ENCODE peak calls at places on chromosomes 13 and 19, in four cellular contexts. S is IMR-90, M is mesendoderm, J is H1. Q is an unnamed sample.

GRCh38 chr19:41304706-41305483 is 5.1 kb upstream of the CCDC97 start:
- DNase-seq in S (no peak), J (no peak), M (no peak), Q (no peak)

GRCh38 chr19:38880076-38880881 is 2.2 kb upstream of the RINL start:
- DNase-seq in M (no peak), S (no peak), J (no peak), Q (no peak)

GRCh38 chr19:18300930-18301717 is 19.7 kb upstream of the JUND start:
- DNase-seq in M (no peak), S (peak), J (no peak), Q (no peak)

GRCh38 chr19:7701654-7702457 is at the start of gene FCER2:
- DNase-seq in M (no peak), J (no peak), S (no peak), Q (no peak)

GRCh38 chr19:1275976-1276619 is 768 bp downstream of the FAM174C start:
- DNase-seq in S (no peak), J (no peak), M (no peak), Q (no peak)

GRCh38 chr19:8506402-8506957 is 4.0 kb upstream of the PRAM1 start:
- DNase-seq in S (no peak), M (peak), J (no peak), Q (peak)

GRCh38 chr19:2848625-2849024 is 7.3 kb downstream of the ZNF555 start:
- DNase-seq in S (peak), J (no peak), M (no peak), Q (no peak)

GRCh38 chr13:35920816-35921215 is 210.4 kb downstream of the DCLK1 start:
- DNase-seq in S (no peak), M (peak), J (no peak), Q (no peak)

GRCh38 chr19:3479819-3480215 is 508 bp downstream of the SMIM24 start:
- DNase-seq in M (peak), S (no peak), J (peak), Q (peak)

GRCh38 chr19:34269968-34270621 is 15.7 kb downstream of the GARRE1 start:
- DNase-seq in J (no peak), S (peak), M (peak), Q (peak)

GRCh38 chr19:57290970-57291369 is 10.7 kb downstream of the ZNF460 start:
- DNase-seq in J (no peak), S (no peak), M (no peak), Q (no peak)

GRCh38 chr19:4208385-4209094 is 20.8 kb upstream of the EBI3 start:
- DNase-seq in M (peak), J (peak), S (peak), Q (peak)

GRCh38 chr13:28173793-28174192 is 35.4 kb downstream of the PAN3 start:
- DNase-seq in J (no peak), S (no peak), M (no peak), Q (no peak)

GRCh38 chr19:5063873-5064645 is 95.1 kb downstream of the KDM4B start:
- DNase-seq in J (no peak), S (no peak), M (no peak), Q (no peak)

GRCh38 chr13:94416454-94417080 is 62.9 kb downstream of the DCT start:
- DNase-seq in M (peak), J (peak), S (peak), Q (peak)

GRCh38 chr13:110444226-110444653 is 117.3 kb downstream of the RAB20 start:
- DNase-seq in S (peak), M (no peak), J (no peak), Q (no peak)

GRCh38 chr13:99367663-99368448 is 60.7 kb upstream of the GPR183 start:
- DNase-seq in S (no peak), M (peak), J (peak), Q (no peak)

GRCh38 chr19:49585023-49585422 is 3.9 kb downstream of the PRRG2 start:
- DNase-seq in M (peak), J (peak), S (no peak), Q (peak)

GRCh38 chr19:17109962-17110598 is 34.5 kb downstream of the MYO9B start:
- DNase-seq in J (no peak), M (no peak), S (no peak), Q (no peak)
- H3K9ac ChIP-seq in J (no peak), M (no peak), S (no peak), Q (no peak)

GRCh38 chr19:46076031-46076880 is 35.5 kb upstream of the IGFL4 start:
- DNase-seq in M (no peak), S (no peak), J (no peak), Q (no peak)
- H3K56ac ChIP-seq in M (no peak), S (no peak), J (no peak), Q (no peak)

GRCh38 chr13:23449386-23450162 is 16.1 kb upstream of the SACS start:
- DNase-seq in S (no peak), M (no peak), J (no peak), Q (no peak)
- H3K9ac ChIP-seq in S (no peak), M (no peak), J (no peak), Q (no peak)

GRCh38 chr13:56736966-56737365 is 403.8 kb upstream of the PRR20A start:
- DNase-seq in J (no peak), M (no peak), S (no peak), Q (no peak)
- H3K56ac ChIP-seq in J (no peak), M (no peak), S (no peak), Q (no peak)

GRCh38 chr13:41465965-41466364 is 8.6 kb downstream of the RGCC start:
- DNase-seq in S (no peak), M (no peak), J (no peak), Q (no peak)

GRCh38 chr13:41463823-41464602 is 6.7 kb downstream of the RGCC start:
- DNase-seq in M (no peak), S (no peak), J (no peak), Q (no peak)

GRCh38 chr13:41462427-41462826 is 5.1 kb downstream of the RGCC start:
- DNase-seq in J (no peak), M (no peak), S (no peak), Q (no peak)

GRCh38 chr13:41467546-41467945 is 10.2 kb downstream of the RGCC start:
- DNase-seq in S (no peak), M (no peak), J (no peak), Q (no peak)

DNA sequence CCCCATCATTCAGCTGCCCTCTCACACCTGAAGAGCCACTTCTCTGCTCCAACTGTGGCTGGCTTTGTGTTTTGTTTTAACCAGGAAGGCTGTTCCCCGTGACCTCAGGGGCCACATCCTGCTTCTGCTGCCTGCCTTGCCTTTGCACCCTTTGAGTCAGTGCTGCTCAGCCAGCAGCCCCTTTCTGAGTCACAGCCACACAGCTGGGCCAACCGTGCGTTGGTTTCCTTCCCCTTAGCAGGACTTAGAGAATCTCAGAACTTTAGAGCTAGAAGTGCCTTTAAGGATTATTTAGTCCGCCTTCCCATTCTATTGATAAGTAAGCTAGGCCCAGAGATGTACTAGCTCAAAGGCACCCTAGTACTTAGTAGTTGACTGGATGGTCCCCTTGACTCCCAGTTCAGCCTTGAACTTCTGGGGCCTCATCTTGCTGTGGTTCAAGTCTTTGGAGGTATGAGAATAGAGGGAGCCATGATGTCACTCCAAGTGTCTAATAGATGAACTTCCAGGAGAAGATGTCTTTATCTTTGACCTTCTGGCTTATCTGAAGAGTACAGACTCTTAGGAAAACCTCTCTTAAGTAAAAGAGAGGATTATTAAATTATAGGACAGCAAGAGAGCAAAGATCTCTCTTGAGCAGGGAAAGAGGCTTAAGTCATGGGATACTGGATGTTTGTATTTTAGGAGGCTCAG is 8.0 kb downstream of the RGCC start:
- DNase-seq in M (no peak), S (peak), J (no peak), Q (no peak)
- H3K9ac ChIP-seq in M (no peak), S (peak), J (no peak), Q (no peak)

Q was measured in H9.